ENCODE peak calls at places on chromosome 6, in five cellular contexts. Y is GM20000, I is GM12878, R is bronchial epithelial cell, X is fibroblast of lung. D is an unnamed sample.

GRCh38 chr6:32177182-32177787 is 920 bp upstream of the RNF5 start:
- DNase-seq in Y (no peak), I (no peak), R (no peak), X (no peak), D (no peak)

GRCh38 chr6:19692506-19693298 is 144.5 kb upstream of the ID4 start:
- DNase-seq in Y (no peak), I (no peak), R (no peak), X (no peak), D (no peak)

GRCh38 chr6:679282-679681 is 13.7 kb downstream of the EXOC2 start:
- DNase-seq in Y (no peak), I (no peak), R (no peak), X (peak), D (no peak)

GRCh38 chr6:118719351-118720124 is 68.1 kb upstream of the CEP85L start:
- DNase-seq in Y (peak), I (no peak), R (no peak), X (no peak), D (peak)

GRCh38 chr6:81769834-81770233 is 17.4 kb upstream of the TENT5A start:
- DNase-seq in Y (no peak), I (no peak), R (peak), X (no peak), D (no peak)

GRCh38 chr6:149907317-149907716 is 9.4 kb upstream of the RAET1E start:
- DNase-seq in Y (no peak), I (no peak), R (no peak), X (no peak), D (no peak)

GRCh38 chr6:105029581-105029980 is 72.7 kb downstream of the LIN28B start:
- DNase-seq in Y (no peak), I (no peak), R (no peak), X (no peak), D (no peak)

GRCh38 chr6:14729186-14729871 is 516.5 kb upstream of the JARID2 start:
- DNase-seq in Y (peak), I (peak), R (no peak), X (no peak), D (peak)

GRCh38 chr6:168527451-168528210 is 86.6 kb downstream of the SMOC2 start:
- DNase-seq in Y (no peak), I (no peak), R (no peak), X (peak), D (no peak)

GRCh38 chr6:7827142-7827541 is 83.4 kb downstream of the TXNDC5 start:
- DNase-seq in Y (no peak), I (no peak), R (no peak), X (no peak), D (no peak)

GRCh38 chr6:24972551-24972950 is 36.8 kb upstream of the RIPOR2 start:
- DNase-seq in Y (no peak), I (no peak), R (no peak), X (no peak), D (no peak)

GRCh38 chr6:148342146-148343027 is at the start of gene SASH1:
- DNase-seq in Y (peak), I (peak), R (peak), X (peak), D (peak)

GRCh38 chr6:27133281-27134227 is 113.9 kb upstream of the PRSS16 start:
- DNase-seq in Y (peak), I (peak), R (peak), X (peak), D (no peak)

GRCh38 chr6:9128970-9129369 is 693.6 kb upstream of the SLC35B3 start:
- DNase-seq in Y (no peak), I (no peak), R (no peak), X (no peak), D (no peak)

GRCh38 chr6:84816196-84816745 is 51.9 kb upstream of the TBX18 start:
- DNase-seq in Y (no peak), I (no peak), R (no peak), X (no peak), D (no peak)

GRCh38 chr6:169165031-169165430 is 88.6 kb downstream of the THBS2 start:
- DNase-seq in Y (no peak), I (no peak), R (no peak), X (no peak), D (no peak)

GRCh38 chr6:49556429-49556837 is 6.0 kb downstream of the C6orf141 start:
- DNase-seq in Y (no peak), I (no peak), R (peak), X (peak), D (no peak)

GRCh38 chr6:119620846-119621570 is 271.4 kb upstream of the MAN1A1 start:
- DNase-seq in Y (no peak), I (no peak), R (peak), X (peak), D (no peak)

GRCh38 chr6:134480593-134480992 is 162.7 kb upstream of the SGK1 start:
- DNase-seq in Y (no peak), I (no peak), R (peak), X (peak), D (no peak)

GRCh38 chr6:137117605-137118004 is 55.8 kb downstream of the IL22RA2 start:
- DNase-seq in Y (no peak), I (no peak), R (no peak), X (no peak), D (no peak)

GRCh38 chr6:43273707-43274106 is 24.4 kb upstream of the SLC22A7 start:
- DNase-seq in Y (no peak), I (no peak), R (no peak), X (no peak), D (no peak)

GRCh38 chr6:126267621-126268020 is 72.3 kb upstream of the CENPW start:
- DNase-seq in Y (no peak), I (no peak), R (no peak), X (no peak), D (no peak)

GRCh38 chr6:159044899-159045727 is at the start of gene TAGAP:
- DNase-seq in Y (peak), I (peak), R (no peak), X (no peak), D (peak)

GRCh38 chr6:138568997-138569396 is 69.7 kb upstream of the NHSL1 start:
- DNase-seq in Y (no peak), I (no peak), R (no peak), X (no peak), D (no peak)

GRCh38 chr6:15561447-15562199 is 101.2 kb downstream of the DTNBP1 start:
- DNase-seq in Y (no peak), I (no peak), R (no peak), X (no peak), D (no peak)

GRCh38 chr6:122495612-122496011 is 24.0 kb upstream of the SERINC1 start:
- DNase-seq in Y (peak), I (no peak), R (no peak), X (no peak), D (no peak)

GRCh38 chr6:138963531-138963930 is 24.5 kb downstream of the REPS1 start:
- DNase-seq in Y (no peak), I (no peak), R (no peak), X (no peak), D (no peak)

GRCh38 chr6:158233214-158233795 is 65.2 kb downstream of the GTF2H5 start:
- DNase-seq in Y (peak), I (no peak), R (no peak), X (no peak), D (peak)

GRCh38 chr6:219641-220198 is 72.6 kb upstream of the DUSP22 start:
- DNase-seq in Y (no peak), I (no peak), R (peak), X (peak), D (no peak)

GRCh38 chr6:148760143-148760505 is 13.3 kb downstream of the UST start:
- DNase-seq in Y (no peak), I (no peak), R (no peak), X (no peak), D (no peak)

GRCh38 chr6:142357879-142358278 is 56.1 kb downstream of the ADGRG6 start:
- DNase-seq in Y (no peak), I (no peak), R (no peak), X (no peak), D (no peak)

GRCh38 chr6:16644540-16645250 is 116.6 kb downstream of the ATXN1 start:
- DNase-seq in Y (no peak), I (no peak), R (no peak), X (no peak), D (no peak)

GRCh38 chr6:78832091-78832808 is 35.1 kb upstream of the IRAK1BP1 start:
- DNase-seq in Y (no peak), I (no peak), R (no peak), X (no peak), D (no peak)

GRCh38 chr6:22838346-22838745 is 269.0 kb downstream of the HDGFL1 start:
- DNase-seq in Y (no peak), I (no peak), R (no peak), X (peak), D (no peak)

GRCh38 chr6:125631165-125631564 is 118.3 kb upstream of the HEY2 start:
- DNase-seq in Y (no peak), I (no peak), R (no peak), X (no peak), D (no peak)

GRCh38 chr6:23181301-23182110 is 612.1 kb downstream of the HDGFL1 start:
- DNase-seq in Y (no peak), I (no peak), R (no peak), X (no peak), D (no peak)

GRCh38 chr6:8275667-8276066 is 159.7 kb downstream of the SLC35B3 start:
- DNase-seq in Y (no peak), I (no peak), R (no peak), X (no peak), D (no peak)

GRCh38 chr6:52285174-52286068 is 879 bp upstream of the MCM3 start:
- DNase-seq in Y (peak), I (no peak), R (no peak), X (peak), D (no peak)
- TF ChIP-seq CTCF in Y (no peak), I (peak), R (no peak), X (no peak), D (peak)

GRCh38 chr6:100506651-100507050 is 41.9 kb upstream of the SIM1 start:
- DNase-seq in Y (no peak), I (no peak), R (no peak), X (peak), D (no peak)
- TF ChIP-seq CTCF in Y (no peak), I (no peak), R (no peak), X (no peak), D (no peak)

GRCh38 chr6:144150673-144151009 is 324 bp downstream of the STX11 start:
- DNase-seq in Y (peak), I (no peak), R (peak), X (peak), D (peak)
- TF ChIP-seq CTCF in Y (peak), I (peak), R (no peak), X (peak), D (peak)

GRCh38 chr6:111032493-111033140 is 50.8 kb downstream of the RPF2 start:
- DNase-seq in Y (no peak), I (no peak), R (no peak), X (peak), D (no peak)
- TF ChIP-seq CTCF in Y (no peak), I (no peak), R (no peak), X (no peak), D (no peak)

GRCh38 chr6:89242574-89243330 is 25.6 kb upstream of the GABRR1 start:
- DNase-seq in Y (peak), I (no peak), R (peak), X (peak), D (peak)
- TF ChIP-seq CTCF in Y (no peak), I (peak), R (peak), X (peak), D (peak)